ENCODE peak calls at places on chromosomes 6 and 20, in ten cellular contexts. F, U, W, P, S, I, H, D, O and K are unnamed samples.
A peak's percentile ranks its signal among the peaks of the same experiment; 100 is the strongest.

GRCh38 chr6:73943930-73944652 is 248.1 kb downstream of the CD109 start:
- DNase-seq in F (no peak), U (no peak), W (no peak), P (no peak), S (no peak), I (no peak), H (no peak), D (no peak), O (no peak), K (no peak)

GRCh38 chr6:19159087-19159486 is 678.1 kb upstream of the ID4 start:
- DNase-seq in F (no peak), U (no peak), W (no peak), P (no peak), S (no peak), I (no peak), H (no peak), D (no peak), O (no peak), K (no peak)

GRCh38 chr20:23368316-23369110 is 6.5 kb downstream of the GZF1 start:
- DNase-seq in F (no peak), U (no peak), W (no peak), P (no peak), S (no peak), I (no peak), H (no peak), D (no peak), O (no peak), K (no peak)

GRCh38 chr6:31581511-31582229 is 554 bp downstream of the LTB start:
- DNase-seq in F (no peak), U (peak; percentile 45), W (no peak), P (no peak), S (no peak), I (no peak), H (no peak), D (no peak), O (no peak), K (no peak)

GRCh38 chr6:131747821-131748353 is 37.1 kb upstream of the CTAGE9 start:
- DNase-seq in F (no peak), U (no peak), W (no peak), P (no peak), S (no peak), I (no peak), H (no peak), D (no peak), O (no peak), K (no peak)

GRCh38 chr20:41027366-41027765 is 1.3 kb upstream of the TOP1 start:
- DNase-seq in F (no peak), U (no peak), W (no peak), P (peak; percentile 15), S (no peak), I (no peak), H (no peak), D (no peak), O (no peak), K (no peak)

GRCh38 chr20:50151034-50151743 is 2.3 kb downstream of the PEDS1 start:
- DNase-seq in F (no peak), U (no peak), W (no peak), P (no peak), S (no peak), I (peak; percentile 73), H (peak; percentile 57), D (no peak), O (no peak), K (peak; percentile 82)

GRCh38 chr6:71238351-71238750 is 50.3 kb upstream of the OGFRL1 start:
- DNase-seq in F (no peak), U (no peak), W (no peak), P (no peak), S (no peak), I (no peak), H (no peak), D (no peak), O (no peak), K (no peak)

GRCh38 chr6:162940426-162940825 is 212.7 kb downstream of the PACRG start:
- DNase-seq in F (no peak), U (no peak), W (no peak), P (no peak), S (no peak), I (no peak), H (no peak), D (no peak), O (no peak), K (no peak)

GRCh38 chr6:43175676-43176422 is 4.8 kb downstream of the SRF start:
- DNase-seq in F (no peak), U (no peak), W (no peak), P (no peak), S (no peak), I (no peak), H (no peak), D (no peak), O (no peak), K (no peak)

GRCh38 chr6:43089874-43090556 is 13.9 kb downstream of the PTK7 start:
- DNase-seq in F (no peak), U (no peak), W (no peak), P (no peak), S (peak; percentile 57), I (no peak), H (no peak), D (peak; percentile 95), O (no peak), K (no peak)

GRCh38 chr20:16573011-16573965 is at the start of gene KIF16B:
- DNase-seq in F (peak; percentile 96), U (peak; percentile 96), W (peak; percentile 81), P (peak; percentile 92), S (peak; percentile 99), I (peak; percentile 96), H (peak; percentile 96), D (peak; percentile 94), O (peak; percentile 90), K (peak; percentile 94)
- H3K27ac ChIP-seq in F (peak within 1 kb of the TSS; percentile 92), U (peak within 1 kb of the TSS; percentile 9), W (peak within 1 kb of the TSS; percentile 75), P (peak within 1 kb of the TSS; percentile 81), S (no peak within 1 kb of the TSS), I (peak within 1 kb of the TSS; percentile 76), H (peak within 1 kb of the TSS; percentile 91), D (peak within 1 kb of the TSS; percentile 77), O (peak within 1 kb of the TSS; percentile 92), K (peak within 1 kb of the TSS; percentile 82)

GRCh38 chr6:10722820-10723651 is at the start of gene TMEM14C:
- DNase-seq in F (peak; percentile 97), U (peak; percentile 97), W (peak; percentile 97), P (peak; percentile 99), S (peak; percentile 98), I (peak; percentile 99), H (peak; percentile 99), D (peak; percentile 99), O (peak; percentile 97), K (peak; percentile 100)

GRCh38 chr6:10720229-10720959 is 2.5 kb upstream of the TMEM14C start:
- DNase-seq in F (no peak), U (peak; percentile 22), W (no peak), P (peak; percentile 39), S (no peak), I (peak; percentile 36), H (peak; percentile 43), D (peak; percentile 24), O (no peak), K (peak; percentile 93)

GRCh38 chr6:10722570-10722819 is 375 bp upstream of the TMEM14C start:
- DNase-seq in F (no peak), U (no peak), W (no peak), P (no peak), S (no peak), I (no peak), H (no peak), D (no peak), O (no peak), K (no peak)

GRCh38 chr6:10721850-10722569 is 860 bp upstream of the TMEM14C start:
- DNase-seq in F (no peak), U (no peak), W (no peak), P (no peak), S (no peak), I (no peak), H (no peak), D (peak; percentile 28), O (no peak), K (no peak)

DNA sequence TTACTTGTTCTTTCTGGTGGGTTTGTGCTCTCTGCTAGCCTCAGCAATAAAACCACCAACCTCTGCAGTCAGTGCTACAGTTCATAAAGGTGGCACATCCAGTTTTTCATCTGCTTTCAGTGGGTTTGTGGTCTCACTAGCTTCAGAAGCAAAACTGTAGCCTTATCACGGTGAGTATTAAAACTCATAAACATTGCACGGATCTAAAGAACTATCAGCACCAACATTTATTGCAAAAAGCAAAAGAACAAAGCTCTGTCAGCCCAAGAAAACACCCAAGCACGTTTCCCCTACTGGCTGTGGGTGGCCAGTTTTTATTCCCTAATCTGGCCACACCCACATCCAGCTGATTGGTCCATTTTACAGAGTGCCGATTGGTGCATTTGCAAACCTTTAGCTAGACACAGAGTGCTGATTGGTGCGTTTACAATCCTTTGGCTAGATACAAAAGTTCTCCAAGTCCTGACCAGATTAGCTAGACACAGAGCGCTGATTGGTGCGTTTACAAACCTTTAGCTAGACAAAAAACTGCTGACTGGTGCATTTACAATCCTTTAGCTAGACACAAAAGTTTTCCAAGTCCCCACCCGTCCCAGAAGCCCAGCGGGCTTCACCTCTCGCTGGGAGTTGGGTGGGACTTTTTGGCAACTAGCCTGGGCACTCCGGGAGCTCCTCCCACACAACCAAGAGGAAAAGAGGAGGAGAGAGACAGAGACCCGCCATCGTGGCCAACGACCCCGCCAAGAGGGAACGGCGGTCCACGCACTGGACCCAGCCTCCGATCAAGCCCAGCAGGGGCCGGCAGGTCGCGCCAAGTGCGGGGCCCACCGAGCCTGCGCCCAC is 3.3 kb upstream of the TMEM14C start:
- DNase-seq in F (no peak), U (peak; percentile 44), W (no peak), P (peak; percentile 60), S (no peak), I (no peak), H (peak; percentile 16), D (peak; percentile 72), O (no peak), K (no peak)
- TF ChIP-seq EP300 in F (no peak), U (no peak), W (no peak), P (no peak), S (no peak), I (no peak), H (no peak), D (no peak), O (no peak), K (no peak)

DNA sequence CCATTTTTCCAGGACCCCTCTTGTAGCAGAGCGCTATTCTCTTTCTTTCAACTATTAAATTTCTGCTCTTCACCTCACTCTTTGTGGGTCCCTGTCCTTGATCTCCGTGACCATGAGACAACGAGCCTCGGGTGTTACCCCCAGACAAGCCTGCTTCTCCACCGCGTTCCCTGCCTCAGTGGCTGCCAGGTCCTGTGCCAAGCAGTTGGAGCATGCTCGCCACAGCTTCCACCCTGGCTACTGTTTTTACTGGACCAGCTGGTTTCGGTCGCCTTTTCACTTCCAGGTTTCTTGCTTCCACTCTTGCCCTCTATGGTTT is 5.7 kb downstream of the TP53RK start:
- DNase-seq in F (no peak), U (no peak), W (no peak), P (no peak), S (no peak), I (no peak), H (no peak), D (no peak), O (no peak), K (no peak)
- H3K27ac ChIP-seq in F (no peak overlapping the region), U (no peak overlapping the region), W (peak overlapping the region; percentile 80), P (no peak overlapping the region), S (peak overlapping the region; percentile 76), I (peak overlapping the region; percentile 77), H (no peak overlapping the region), D (no peak overlapping the region), O (no peak overlapping the region), K (peak overlapping the region; percentile 15)

GRCh38 chr6:13044390-13044789 is 283.9 kb downstream of the TBC1D7 start:
- DNase-seq in F (peak; percentile 47), U (no peak), W (peak; percentile 75), P (no peak), S (peak; percentile 50), I (no peak), H (no peak), D (peak; percentile 5), O (no peak), K (no peak)
- TF ChIP-seq EP300 in F (no peak), U (no peak), W (no peak), P (no peak), S (no peak), I (no peak), H (no peak), D (no peak), O (no peak), K (no peak)